ENCODE peak calls at places on chromosomes 5 and 9, in seven cellular contexts. O is MCF 10A; U is MM.1S; R is substantia nigra; S is Peyer's patch; F is stimulated activated CD4-positive, alpha-beta T cell treated with anti-CD3 and anti-CD28 coated beads, TNF-alpha, amount 100 ng/mL, for 24 hours; B is activated T-helper 9 cell treated with anti-CD3 and anti-CD28 coated beads, Interleukin-2, amount 50 U/mL, for 16 hours. G is an unnamed sample.
A peak's percentile ranks its signal among the peaks of the same experiment; 100 is the strongest.

GRCh38 chr9:124820606-124821246 is 32.5 kb upstream of the WDR38 start:
- DNase-seq in O (no peak), U (no peak), R (no peak), S (no peak), F (no peak), B (no peak), G (no peak)

GRCh38 chr9:110131499-110131898 is 76.5 kb downstream of the C9orf152 start:
- DNase-seq in O (no peak), U (no peak), R (no peak), S (no peak), F (no peak), B (no peak), G (peak; percentile 69)

GRCh38 chr9:16626577-16627130 is 243.8 kb downstream of the BNC2 start:
- DNase-seq in O (peak; percentile 33), U (no peak), R (no peak), S (no peak), F (no peak), B (no peak), G (no peak)

GRCh38 chr9:107020040-107020530 is 157.1 kb downstream of the ZNF462 start:
- DNase-seq in O (peak; percentile 70), U (peak; percentile 83), R (no peak), S (no peak), F (no peak), B (no peak), G (peak; percentile 41)

GRCh38 chr5:132813599-132814440 is 718 bp downstream of the SOWAHA start:
- DNase-seq in O (no peak), U (peak; percentile 17), R (no peak), S (no peak), F (peak; percentile 27), B (no peak), G (no peak)

GRCh38 chr9:76642701-76643209 is 121.5 kb upstream of the PCA3 start:
- DNase-seq in O (no peak), U (no peak), R (no peak), S (no peak), F (no peak), B (no peak), G (no peak)

GRCh38 chr9:135692410-135692809 is 6.9 kb downstream of the SOHLH1 start:
- DNase-seq in O (peak; percentile 49), U (no peak), R (no peak), S (no peak), F (no peak), B (no peak), G (no peak)

GRCh38 chr9:90169490-90169889 is 473.1 kb downstream of the DIRAS2 start:
- DNase-seq in O (no peak), U (no peak), R (no peak), S (no peak), F (no peak), B (no peak), G (no peak)

GRCh38 chr5:137753227-137753985 is 757 bp downstream of the HNRNPA0 start:
- DNase-seq in O (no peak), U (peak; percentile 45), R (no peak), S (peak; percentile 46), F (peak; percentile 33), B (peak; percentile 35), G (no peak)

GRCh38 chr5:4883388-4883787 is 256.7 kb upstream of the ADAMTS16 start:
- DNase-seq in O (no peak), U (no peak), R (no peak), S (no peak), F (no peak), B (no peak), G (no peak)

GRCh38 chr9:19161257-19162025 is 34.1 kb upstream of the PLIN2 start:
- DNase-seq in O (peak; percentile 96), U (no peak), R (no peak), S (no peak), F (peak; percentile 28), B (peak; percentile 5), G (peak; percentile 100)

GRCh38 chr5:122169350-122170103 is 40.2 kb downstream of the ZNF474 start:
- DNase-seq in O (no peak), U (no peak), R (no peak), S (no peak), F (no peak), B (no peak), G (no peak)

GRCh38 chr5:124906339-124907097 is 160.1 kb upstream of the ZNF608 start:
- DNase-seq in O (peak; percentile 96), U (peak; percentile 39), R (peak; percentile 57), S (no peak), F (no peak), B (no peak), G (no peak)

GRCh38 chr5:173287086-173287485 is 41.1 kb downstream of the STC2 start:
- DNase-seq in O (no peak), U (peak; percentile 48), R (no peak), S (no peak), F (no peak), B (no peak), G (no peak)

GRCh38 chr5:73093943-73094342 is 26.4 kb upstream of the TMEM171 start:
- DNase-seq in O (peak; percentile 81), U (no peak), R (no peak), S (no peak), F (no peak), B (no peak), G (peak; percentile 69)

GRCh38 chr5:135694906-135695305 is 116.1 kb upstream of the CXCL14 start:
- DNase-seq in O (no peak), U (no peak), R (no peak), S (no peak), F (no peak), B (no peak), G (no peak)

GRCh38 chr5:148390914-148391313 is 7.2 kb downstream of the FBXO38 start:
- DNase-seq in O (no peak), U (no peak), R (no peak), S (no peak), F (no peak), B (no peak), G (no peak)

GRCh38 chr9:13786131-13786530 is 506.6 kb upstream of the MPDZ start:
- DNase-seq in O (no peak), U (no peak), R (no peak), S (no peak), F (no peak), B (no peak), G (no peak)

GRCh38 chr9:77475641-77476473 is 172.3 kb downstream of the GNA14 start:
- DNase-seq in O (no peak), U (peak; percentile 28), R (no peak), S (no peak), F (peak; percentile 35), B (peak; percentile 8), G (no peak)

GRCh38 chr5:138549414-138549813 is 6.4 kb upstream of the ETF1 start:
- DNase-seq in O (no peak), U (no peak), R (no peak), S (no peak), F (no peak), B (no peak), G (no peak)

GRCh38 chr5:126384985-126385384 is 38.2 kb upstream of the GRAMD2B start:
- DNase-seq in O (peak; percentile 71), U (no peak), R (no peak), S (no peak), F (no peak), B (no peak), G (peak; percentile 72)

GRCh38 chr9:94819161-94819677 is 92.7 kb downstream of the AOPEP start:
- DNase-seq in O (no peak), U (no peak), R (no peak), S (no peak), F (no peak), B (no peak), G (no peak)

GRCh38 chr5:17336054-17336453 is 118.6 kb downstream of the BASP1 start:
- DNase-seq in O (no peak), U (no peak), R (no peak), S (no peak), F (no peak), B (no peak), G (no peak)

GRCh38 chr9:17380126-17380861 is 198.6 kb upstream of the SH3GL2 start:
- DNase-seq in O (peak; percentile 39), U (no peak), R (no peak), S (no peak), F (no peak), B (no peak), G (peak; percentile 88)

GRCh38 chr5:111737716-111738115 is 19.3 kb downstream of the NREP start:
- DNase-seq in O (no peak), U (no peak), R (no peak), S (no peak), F (no peak), B (no peak), G (no peak)

G was measured in foreskin keratinocyte.